ENCODE peak calls at places on chromosomes 4 and X, in seven cellular contexts. One of them, this sample, is unnamed.

GRCh38 chr4:31585503-31585902 is 865.3 kb downstream of the PCDH7 start:
- DNase-seq in cardiac muscle cell: no peak
- DNase-seq in stimulated activated CD8-positive, alpha-beta memory T cell treated with anti-CD3 and anti-CD28 coated beads, Interleukin-4, amount 100 ng/mL, for 24 hours: no peak
- DNase-seq in neural progenitor cell: no peak
- DNase-seq in body of pancreas: no peak
- DNase-seq in globus pallidus: no peak
- DNase-seq in substantia nigra: no peak
- DNase-seq in this sample: no peak

GRCh38 chrX:68480969-68481368 is 17.9 kb upstream of the YIPF6 start:
- DNase-seq in neural progenitor cell: no peak
- DNase-seq in globus pallidus: no peak
- DNase-seq in body of pancreas: no peak
- DNase-seq in substantia nigra: no peak
- DNase-seq in cardiac muscle cell: no peak
- DNase-seq in stimulated activated CD8-positive, alpha-beta memory T cell treated with anti-CD3 and anti-CD28 coated beads, Interleukin-4, amount 100 ng/mL, for 24 hours: no peak
- DNase-seq in this sample: no peak

GRCh38 chr4:26342328-26343040 is 21.7 kb downstream of the RBPJ start:
- DNase-seq in substantia nigra: no peak
- DNase-seq in stimulated activated CD8-positive, alpha-beta memory T cell treated with anti-CD3 and anti-CD28 coated beads, Interleukin-4, amount 100 ng/mL, for 24 hours: no peak
- DNase-seq in cardiac muscle cell: peak
- DNase-seq in neural progenitor cell: no peak
- DNase-seq in body of pancreas: no peak
- DNase-seq in globus pallidus: peak
- DNase-seq in this sample: no peak

GRCh38 chr4:54709281-54709854 is 51.6 kb downstream of the KIT start:
- DNase-seq in stimulated activated CD8-positive, alpha-beta memory T cell treated with anti-CD3 and anti-CD28 coated beads, Interleukin-4, amount 100 ng/mL, for 24 hours: no peak
- DNase-seq in body of pancreas: peak
- DNase-seq in cardiac muscle cell: peak
- DNase-seq in neural progenitor cell: no peak
- DNase-seq in substantia nigra: no peak
- DNase-seq in globus pallidus: no peak
- DNase-seq in this sample: no peak

GRCh38 chr4:171265190-171265818 is 547.9 kb upstream of the GALNTL6 start:
- DNase-seq in substantia nigra: no peak
- DNase-seq in stimulated activated CD8-positive, alpha-beta memory T cell treated with anti-CD3 and anti-CD28 coated beads, Interleukin-4, amount 100 ng/mL, for 24 hours: no peak
- DNase-seq in globus pallidus: no peak
- DNase-seq in neural progenitor cell: no peak
- DNase-seq in cardiac muscle cell: no peak
- DNase-seq in body of pancreas: no peak
- DNase-seq in this sample: no peak

GRCh38 chr4:57055873-57056272 is 54.3 kb downstream of the IGFBP7 start:
- DNase-seq in globus pallidus: peak
- DNase-seq in substantia nigra: peak
- DNase-seq in cardiac muscle cell: no peak
- DNase-seq in stimulated activated CD8-positive, alpha-beta memory T cell treated with anti-CD3 and anti-CD28 coated beads, Interleukin-4, amount 100 ng/mL, for 24 hours: no peak
- DNase-seq in neural progenitor cell: no peak
- DNase-seq in body of pancreas: peak
- DNase-seq in this sample: peak

GRCh38 chr4:152166567-152166966 is 369.3 kb downstream of the FBXW7 start:
- DNase-seq in cardiac muscle cell: peak
- DNase-seq in substantia nigra: no peak
- DNase-seq in neural progenitor cell: peak
- DNase-seq in body of pancreas: no peak
- DNase-seq in globus pallidus: no peak
- DNase-seq in stimulated activated CD8-positive, alpha-beta memory T cell treated with anti-CD3 and anti-CD28 coated beads, Interleukin-4, amount 100 ng/mL, for 24 hours: no peak
- DNase-seq in this sample: no peak

GRCh38 chr4:41260315-41260714 is 3.6 kb downstream of the UCHL1 start:
- DNase-seq in globus pallidus: no peak
- DNase-seq in cardiac muscle cell: no peak
- DNase-seq in stimulated activated CD8-positive, alpha-beta memory T cell treated with anti-CD3 and anti-CD28 coated beads, Interleukin-4, amount 100 ng/mL, for 24 hours: no peak
- DNase-seq in neural progenitor cell: no peak
- DNase-seq in substantia nigra: no peak
- DNase-seq in body of pancreas: no peak
- DNase-seq in this sample: no peak

GRCh38 chr4:25032126-25032525 is 1.4 kb upstream of the LGI2 start:
- DNase-seq in substantia nigra: no peak
- DNase-seq in stimulated activated CD8-positive, alpha-beta memory T cell treated with anti-CD3 and anti-CD28 coated beads, Interleukin-4, amount 100 ng/mL, for 24 hours: no peak
- DNase-seq in neural progenitor cell: no peak
- DNase-seq in globus pallidus: no peak
- DNase-seq in cardiac muscle cell: peak
- DNase-seq in body of pancreas: no peak
- DNase-seq in this sample: no peak

GRCh38 chr4:71235321-71236206 is 103.3 kb upstream of the SLC4A4 start:
- DNase-seq in stimulated activated CD8-positive, alpha-beta memory T cell treated with anti-CD3 and anti-CD28 coated beads, Interleukin-4, amount 100 ng/mL, for 24 hours: no peak
- DNase-seq in body of pancreas: no peak
- DNase-seq in cardiac muscle cell: no peak
- DNase-seq in neural progenitor cell: no peak
- DNase-seq in substantia nigra: no peak
- DNase-seq in globus pallidus: no peak
- DNase-seq in this sample: peak

GRCh38 chr4:36737691-36738090 is 456.3 kb downstream of the DTHD1 start:
- DNase-seq in neural progenitor cell: no peak
- DNase-seq in cardiac muscle cell: no peak
- DNase-seq in globus pallidus: no peak
- DNase-seq in substantia nigra: no peak
- DNase-seq in stimulated activated CD8-positive, alpha-beta memory T cell treated with anti-CD3 and anti-CD28 coated beads, Interleukin-4, amount 100 ng/mL, for 24 hours: no peak
- DNase-seq in body of pancreas: no peak
- DNase-seq in this sample: no peak

GRCh38 chr4:167715176-167715575 is 377.2 kb upstream of the ANXA10 start:
- DNase-seq in neural progenitor cell: no peak
- DNase-seq in cardiac muscle cell: no peak
- DNase-seq in stimulated activated CD8-positive, alpha-beta memory T cell treated with anti-CD3 and anti-CD28 coated beads, Interleukin-4, amount 100 ng/mL, for 24 hours: no peak
- DNase-seq in globus pallidus: no peak
- DNase-seq in substantia nigra: no peak
- DNase-seq in body of pancreas: no peak
- DNase-seq in this sample: no peak

GRCh38 chr4:88219099-88219498 is 60.7 kb upstream of the ABCG2 start:
- DNase-seq in stimulated activated CD8-positive, alpha-beta memory T cell treated with anti-CD3 and anti-CD28 coated beads, Interleukin-4, amount 100 ng/mL, for 24 hours: no peak
- DNase-seq in neural progenitor cell: peak
- DNase-seq in substantia nigra: no peak
- DNase-seq in cardiac muscle cell: peak
- DNase-seq in body of pancreas: peak
- DNase-seq in globus pallidus: peak
- DNase-seq in this sample: peak

GRCh38 chrX:37834937-37835336 is 12.4 kb downstream of the DYNLT3 start:
- DNase-seq in body of pancreas: no peak
- DNase-seq in neural progenitor cell: no peak
- DNase-seq in stimulated activated CD8-positive, alpha-beta memory T cell treated with anti-CD3 and anti-CD28 coated beads, Interleukin-4, amount 100 ng/mL, for 24 hours: no peak
- DNase-seq in substantia nigra: no peak
- DNase-seq in cardiac muscle cell: no peak
- DNase-seq in globus pallidus: no peak
- DNase-seq in this sample: no peak

GRCh38 chrX:55778322-55778721 is 60.8 kb downstream of the RRAGB start:
- DNase-seq in neural progenitor cell: no peak
- DNase-seq in stimulated activated CD8-positive, alpha-beta memory T cell treated with anti-CD3 and anti-CD28 coated beads, Interleukin-4, amount 100 ng/mL, for 24 hours: no peak
- DNase-seq in substantia nigra: no peak
- DNase-seq in globus pallidus: no peak
- DNase-seq in cardiac muscle cell: no peak
- DNase-seq in body of pancreas: no peak
- DNase-seq in this sample: no peak

GRCh38 chrX:39827959-39828358 is 269.8 kb downstream of the BCOR start:
- DNase-seq in cardiac muscle cell: no peak
- DNase-seq in globus pallidus: no peak
- DNase-seq in neural progenitor cell: no peak
- DNase-seq in body of pancreas: no peak
- DNase-seq in stimulated activated CD8-positive, alpha-beta memory T cell treated with anti-CD3 and anti-CD28 coated beads, Interleukin-4, amount 100 ng/mL, for 24 hours: no peak
- DNase-seq in substantia nigra: no peak
- DNase-seq in this sample: no peak